ENCODE peak calls at places on chromosome 12, in six cellular contexts. One of them, this sample, is unnamed.

GRCh38 chr12:44812062-44812461 is 64.1 kb downstream of the NELL2 start:
- DNase-seq in H1: no peak
- DNase-seq in HEK293T: peak
- DNase-seq in WTC11: no peak
- DNase-seq in HCT116: peak
- DNase-seq in GM12878: no peak
- DNase-seq in this sample: no peak

GRCh38 chr12:31465002-31465401 is 125.9 kb downstream of the DENND5B start:
- DNase-seq in H1: no peak
- DNase-seq in HEK293T: no peak
- DNase-seq in WTC11: no peak
- DNase-seq in HCT116: no peak
- DNase-seq in GM12878: no peak
- DNase-seq in this sample: no peak

GRCh38 chr12:121026274-121027045 is 10.2 kb upstream of the C12orf43 start:
- DNase-seq in H1: no peak
- DNase-seq in HEK293T: peak
- DNase-seq in WTC11: no peak
- DNase-seq in HCT116: no peak
- DNase-seq in GM12878: no peak
- DNase-seq in this sample: peak

GRCh38 chr12:131138638-131139362 is 185.1 kb downstream of the ADGRD1 start:
- DNase-seq in H1: no peak
- DNase-seq in HEK293T: no peak
- DNase-seq in WTC11: no peak
- DNase-seq in HCT116: no peak
- DNase-seq in GM12878: no peak
- DNase-seq in this sample: no peak

GRCh38 chr12:97711392-97711791 is 248.8 kb downstream of the RMST start:
- DNase-seq in H1: no peak
- DNase-seq in HEK293T: no peak
- DNase-seq in WTC11: no peak
- DNase-seq in HCT116: no peak
- DNase-seq in GM12878: no peak
- DNase-seq in this sample: no peak

GRCh38 chr12:115233891-115234543 is 550.0 kb upstream of the TBX3 start:
- DNase-seq in H1: no peak
- DNase-seq in HEK293T: no peak
- DNase-seq in WTC11: peak
- DNase-seq in HCT116: no peak
- DNase-seq in GM12878: no peak
- DNase-seq in this sample: no peak

GRCh38 chr12:106195638-106196037 is 52.2 kb downstream of the CKAP4 start:
- DNase-seq in H1: no peak
- DNase-seq in HEK293T: no peak
- DNase-seq in WTC11: no peak
- DNase-seq in HCT116: no peak
- DNase-seq in GM12878: no peak
- DNase-seq in this sample: no peak

GRCh38 chr12:54987611-54988231 is 3.2 kb upstream of the TESPA1 start:
- DNase-seq in H1: no peak
- DNase-seq in HEK293T: no peak
- DNase-seq in WTC11: no peak
- DNase-seq in HCT116: no peak
- DNase-seq in GM12878: no peak
- DNase-seq in this sample: peak

GRCh38 chr12:12008232-12008850 is 62.4 kb upstream of the BCL2L14 start:
- DNase-seq in H1: no peak
- DNase-seq in HEK293T: peak
- DNase-seq in WTC11: peak
- DNase-seq in HCT116: no peak
- DNase-seq in GM12878: no peak
- DNase-seq in this sample: no peak

GRCh38 chr12:16189849-16190248 is 87.6 kb downstream of the SLC15A5 start:
- DNase-seq in H1: no peak
- DNase-seq in HEK293T: no peak
- DNase-seq in WTC11: no peak
- DNase-seq in HCT116: no peak
- DNase-seq in GM12878: no peak
- DNase-seq in this sample: no peak

GRCh38 chr12:116053479-116054195 is 223.9 kb downstream of the MED13L start:
- DNase-seq in H1: no peak
- DNase-seq in HEK293T: no peak
- DNase-seq in WTC11: no peak
- DNase-seq in HCT116: no peak
- DNase-seq in GM12878: no peak
- DNase-seq in this sample: peak

GRCh38 chr12:98939350-98939749 is 294.3 kb downstream of the APAF1 start:
- DNase-seq in H1: no peak
- DNase-seq in HEK293T: peak
- DNase-seq in WTC11: peak
- DNase-seq in HCT116: peak
- DNase-seq in GM12878: no peak
- DNase-seq in this sample: no peak

GRCh38 chr12:75935544-75936242 is 95.9 kb downstream of the PHLDA1 start:
- DNase-seq in H1: no peak
- DNase-seq in HEK293T: no peak
- DNase-seq in WTC11: no peak
- DNase-seq in HCT116: no peak
- DNase-seq in GM12878: no peak
- DNase-seq in this sample: no peak

GRCh38 chr12:54159140-54159539 is 29.6 kb downstream of the SMUG1 start:
- DNase-seq in H1: peak
- DNase-seq in HEK293T: peak
- DNase-seq in WTC11: peak
- DNase-seq in HCT116: peak
- DNase-seq in GM12878: peak
- DNase-seq in this sample: peak

GRCh38 chr12:119372540-119372939 is 38.0 kb downstream of the CCDC60 start:
- DNase-seq in H1: no peak
- DNase-seq in HEK293T: no peak
- DNase-seq in WTC11: no peak
- DNase-seq in HCT116: no peak
- DNase-seq in GM12878: no peak
- DNase-seq in this sample: no peak

GRCh38 chr12:45581112-45581511 is 148.4 kb upstream of the ARID2 start:
- DNase-seq in H1: no peak
- DNase-seq in HEK293T: no peak
- DNase-seq in WTC11: no peak
- DNase-seq in HCT116: no peak
- DNase-seq in GM12878: no peak
- DNase-seq in this sample: no peak

GRCh38 chr12:6863586-6864321 is 3.6 kb upstream of the TPI1 start:
- DNase-seq in H1: no peak
- DNase-seq in HEK293T: no peak
- DNase-seq in WTC11: no peak
- DNase-seq in HCT116: no peak
- DNase-seq in GM12878: no peak
- DNase-seq in this sample: no peak

GRCh38 chr12:61282790-61283575 is 977.2 kb upstream of the USP15 start:
- DNase-seq in H1: no peak
- DNase-seq in HEK293T: no peak
- DNase-seq in WTC11: no peak
- DNase-seq in HCT116: no peak
- DNase-seq in GM12878: no peak
- DNase-seq in this sample: no peak

GRCh38 chr12:106027286-106027685 is 111.5 kb downstream of the NUAK1 start:
- DNase-seq in H1: no peak
- DNase-seq in HEK293T: no peak
- DNase-seq in WTC11: no peak
- DNase-seq in HCT116: no peak
- DNase-seq in GM12878: no peak
- DNase-seq in this sample: no peak

GRCh38 chr12:10621278-10621677 is 7.9 kb upstream of the MAGOHB start:
- DNase-seq in H1: no peak
- DNase-seq in HEK293T: no peak
- DNase-seq in WTC11: no peak
- DNase-seq in HCT116: no peak
- DNase-seq in GM12878: no peak
- DNase-seq in this sample: no peak

GRCh38 chr12:89709994-89710872 is 1.6 kb upstream of the ATP2B1 start:
- DNase-seq in H1: no peak
- DNase-seq in HEK293T: no peak
- DNase-seq in WTC11: peak
- DNase-seq in HCT116: no peak
- DNase-seq in GM12878: no peak
- DNase-seq in this sample: no peak

GRCh38 chr12:11986165-11986564 is 84.6 kb upstream of the BCL2L14 start:
- DNase-seq in H1: no peak
- DNase-seq in HEK293T: no peak
- DNase-seq in WTC11: no peak
- DNase-seq in HCT116: no peak
- DNase-seq in GM12878: no peak
- DNase-seq in this sample: no peak

GRCh38 chr12:53733051-53733812 is 6.0 kb upstream of the CALCOCO1 start:
- DNase-seq in H1: no peak
- DNase-seq in HEK293T: no peak
- DNase-seq in WTC11: no peak
- DNase-seq in HCT116: no peak
- DNase-seq in GM12878: no peak
- DNase-seq in this sample: no peak

GRCh38 chr12:66598081-66598480 is 80.8 kb downstream of the GRIP1 start:
- DNase-seq in H1: no peak
- DNase-seq in HEK293T: no peak
- DNase-seq in WTC11: no peak
- DNase-seq in HCT116: no peak
- DNase-seq in GM12878: no peak
- DNase-seq in this sample: no peak

GRCh38 chr12:47721431-47721973 is 3.8 kb downstream of the ENDOU start:
- DNase-seq in H1: no peak
- DNase-seq in HEK293T: no peak
- DNase-seq in WTC11: no peak
- DNase-seq in HCT116: no peak
- DNase-seq in GM12878: no peak
- DNase-seq in this sample: no peak

GRCh38 chr12:68250454-68250853 is 3.0 kb downstream of the IL22 start:
- DNase-seq in H1: no peak
- DNase-seq in HEK293T: no peak
- DNase-seq in WTC11: no peak
- DNase-seq in HCT116: no peak
- DNase-seq in GM12878: no peak
- DNase-seq in this sample: no peak

GRCh38 chr12:103742349-103742784 is 98.7 kb downstream of the NT5DC3 start:
- DNase-seq in H1: no peak
- DNase-seq in HEK293T: no peak
- DNase-seq in WTC11: no peak
- DNase-seq in HCT116: no peak
- DNase-seq in GM12878: no peak
- DNase-seq in this sample: no peak

GRCh38 chr12:101847325-101847724 is 16.6 kb upstream of the GNPTAB start:
- DNase-seq in H1: no peak
- DNase-seq in HEK293T: no peak
- DNase-seq in WTC11: no peak
- DNase-seq in HCT116: no peak
- DNase-seq in GM12878: no peak
- DNase-seq in this sample: no peak

GRCh38 chr12:84911331-84912190 is 1.0 kb downstream of the SLC6A15 start:
- DNase-seq in H1: peak
- DNase-seq in HEK293T: peak
- DNase-seq in WTC11: peak
- DNase-seq in HCT116: no peak
- DNase-seq in GM12878: no peak
- DNase-seq in this sample: no peak

GRCh38 chr12:14273911-14274306 is 91.6 kb upstream of the ATF7IP start:
- DNase-seq in H1: no peak
- DNase-seq in HEK293T: no peak
- DNase-seq in WTC11: no peak
- DNase-seq in HCT116: no peak
- DNase-seq in GM12878: no peak
- DNase-seq in this sample: no peak

GRCh38 chr12:48786591-48787544 is 2.0 kb downstream of the ADCY6 start:
- DNase-seq in H1: no peak
- DNase-seq in HEK293T: no peak
- DNase-seq in WTC11: no peak
- DNase-seq in HCT116: no peak
- DNase-seq in GM12878: no peak
- DNase-seq in this sample: no peak

DNA sequence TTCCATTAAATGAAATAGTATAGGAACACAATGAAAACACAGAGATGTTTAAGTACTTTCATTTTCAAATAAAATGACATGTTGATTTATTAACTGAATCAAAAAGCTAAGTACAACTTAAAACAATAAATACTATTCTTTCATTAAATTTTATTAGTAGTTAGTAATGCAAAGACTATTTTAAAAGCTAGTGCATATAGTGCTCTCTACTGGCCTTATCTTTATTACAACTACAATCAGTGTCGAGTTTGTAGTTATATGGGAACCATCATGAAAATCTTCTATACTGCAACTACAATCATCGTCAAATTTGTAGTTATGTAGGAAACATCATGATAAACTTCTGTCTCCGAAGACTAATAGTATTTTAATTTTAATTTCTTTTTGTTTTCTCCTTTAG is 8.9 kb upstream of the LIN7A start:
- DNase-seq in H1: no peak
- DNase-seq in HEK293T: no peak
- DNase-seq in WTC11: no peak
- DNase-seq in HCT116: no peak
- DNase-seq in GM12878: no peak
- DNase-seq in this sample: no peak
- TF ChIP-seq SP1 in H1: no peak
- TF ChIP-seq SP1 in HEK293T: no peak
- TF ChIP-seq SP1 in WTC11: no peak
- TF ChIP-seq SP1 in HCT116: no peak
- TF ChIP-seq SP1 in GM12878: no peak
- TF ChIP-seq SP1 in this sample: no peak

GRCh38 chr12:52296572-52297215 is 5.4 kb upstream of the KRT81 start:
- DNase-seq in H1: no peak
- DNase-seq in HEK293T: no peak
- DNase-seq in WTC11: no peak
- DNase-seq in HCT116: no peak
- DNase-seq in GM12878: no peak
- DNase-seq in this sample: no peak
- TF ChIP-seq SP1 in H1: no peak
- TF ChIP-seq SP1 in HEK293T: no peak
- TF ChIP-seq SP1 in WTC11: no peak
- TF ChIP-seq SP1 in HCT116: no peak
- TF ChIP-seq SP1 in GM12878: no peak
- TF ChIP-seq SP1 in this sample: no peak

DNA sequence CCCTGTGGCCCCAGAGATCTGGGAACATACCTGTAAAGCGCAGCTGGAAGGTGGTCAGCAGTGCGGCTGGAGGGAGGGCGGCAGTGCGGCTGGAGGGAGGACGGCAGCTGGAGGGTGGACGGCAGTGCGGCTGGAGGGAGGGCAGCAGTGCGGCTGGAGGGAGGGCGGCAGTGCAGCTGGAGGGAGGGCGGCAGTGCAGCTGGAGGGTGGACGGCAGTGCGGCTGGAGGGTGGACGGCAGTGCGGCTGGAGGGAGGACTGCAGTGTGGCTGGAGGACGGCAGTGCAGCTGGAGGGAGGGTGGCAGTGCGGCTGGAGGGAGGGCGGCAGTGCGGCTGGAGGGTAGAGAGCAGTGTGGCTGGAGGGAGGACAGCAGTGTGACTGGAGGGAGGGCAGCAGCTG is 23.5 kb downstream of the LRCOL1 start:
- DNase-seq in H1: no peak
- DNase-seq in HEK293T: no peak
- DNase-seq in WTC11: no peak
- DNase-seq in HCT116: no peak
- DNase-seq in GM12878: no peak
- DNase-seq in this sample: no peak
- TF ChIP-seq SP1 in H1: no peak
- TF ChIP-seq SP1 in HEK293T: no peak
- TF ChIP-seq SP1 in WTC11: no peak
- TF ChIP-seq SP1 in HCT116: no peak
- TF ChIP-seq SP1 in GM12878: no peak
- TF ChIP-seq SP1 in this sample: no peak

GRCh38 chr12:2937500-2937899 is 21.7 kb upstream of the TEAD4 start:
- DNase-seq in H1: no peak
- DNase-seq in HEK293T: no peak
- DNase-seq in WTC11: no peak
- DNase-seq in HCT116: no peak
- DNase-seq in GM12878: no peak
- DNase-seq in this sample: no peak
- TF ChIP-seq SP1 in H1: no peak
- TF ChIP-seq SP1 in HEK293T: no peak
- TF ChIP-seq SP1 in WTC11: no peak
- TF ChIP-seq SP1 in HCT116: no peak
- TF ChIP-seq SP1 in GM12878: no peak
- TF ChIP-seq SP1 in this sample: no peak

This sample was measured in K562.